ENCODE peak calls at places on chromosome 6, in seven cellular contexts. One of them, this sample, is unnamed.

GRCh38 chr6:115001726-115002436 is 659.1 kb upstream of the HS3ST5 start:
- DNase-seq in fibroblast of pulmonary artery: no peak
- DNase-seq in cardiac fibroblast: no peak
- DNase-seq in A549: no peak
- DNase-seq in mesothelial cell of epicardium: no peak
- DNase-seq in osteocyte: no peak
- DNase-seq in activated B cell treated with CpG ODN at 0.5 μM for 24 hours: no peak
- DNase-seq in this sample: no peak

GRCh38 chr6:123338394-123338793 is 298.4 kb downstream of the TRDN start:
- DNase-seq in mesothelial cell of epicardium: no peak
- DNase-seq in fibroblast of pulmonary artery: no peak
- DNase-seq in A549: no peak
- DNase-seq in cardiac fibroblast: no peak
- DNase-seq in osteocyte: no peak
- DNase-seq in activated B cell treated with CpG ODN at 0.5 μM for 24 hours: no peak
- DNase-seq in this sample: no peak

GRCh38 chr6:343960-344815 is 47.4 kb upstream of the IRF4 start:
- DNase-seq in osteocyte: no peak
- DNase-seq in A549: no peak
- DNase-seq in cardiac fibroblast: no peak
- DNase-seq in fibroblast of pulmonary artery: no peak
- DNase-seq in activated B cell treated with CpG ODN at 0.5 μM for 24 hours: no peak
- DNase-seq in mesothelial cell of epicardium: no peak
- DNase-seq in this sample: no peak

GRCh38 chr6:134081506-134081905 is 29.1 kb upstream of the SLC2A12 start:
- DNase-seq in fibroblast of pulmonary artery: no peak
- DNase-seq in cardiac fibroblast: no peak
- DNase-seq in osteocyte: no peak
- DNase-seq in A549: no peak
- DNase-seq in activated B cell treated with CpG ODN at 0.5 μM for 24 hours: no peak
- DNase-seq in mesothelial cell of epicardium: no peak
- DNase-seq in this sample: no peak

GRCh38 chr6:3159805-3160781 is 2.7 kb upstream of the TUBB2A start:
- DNase-seq in activated B cell treated with CpG ODN at 0.5 μM for 24 hours: no peak
- DNase-seq in fibroblast of pulmonary artery: peak
- DNase-seq in osteocyte: no peak
- DNase-seq in A549: no peak
- DNase-seq in cardiac fibroblast: peak
- DNase-seq in mesothelial cell of epicardium: no peak
- DNase-seq in this sample: peak

GRCh38 chr6:150684715-150685459 is 85.2 kb downstream of the PLEKHG1 start:
- DNase-seq in A549: no peak
- DNase-seq in fibroblast of pulmonary artery: no peak
- DNase-seq in mesothelial cell of epicardium: no peak
- DNase-seq in activated B cell treated with CpG ODN at 0.5 μM for 24 hours: no peak
- DNase-seq in cardiac fibroblast: no peak
- DNase-seq in osteocyte: no peak
- DNase-seq in this sample: no peak

GRCh38 chr6:31031095-31031494 is 20.8 kb downstream of the MUC22 start:
- DNase-seq in activated B cell treated with CpG ODN at 0.5 μM for 24 hours: no peak
- DNase-seq in mesothelial cell of epicardium: no peak
- DNase-seq in cardiac fibroblast: no peak
- DNase-seq in fibroblast of pulmonary artery: no peak
- DNase-seq in A549: no peak
- DNase-seq in osteocyte: no peak
- DNase-seq in this sample: no peak

GRCh38 chr6:170110201-170111140 is 180.4 kb downstream of the DLL1 start:
- DNase-seq in fibroblast of pulmonary artery: no peak
- DNase-seq in osteocyte: peak
- DNase-seq in cardiac fibroblast: no peak
- DNase-seq in A549: no peak
- DNase-seq in mesothelial cell of epicardium: peak
- DNase-seq in activated B cell treated with CpG ODN at 0.5 μM for 24 hours: no peak
- DNase-seq in this sample: no peak

GRCh38 chr6:92109256-92109655 is 1310.1 kb downstream of the EPHA7 start:
- DNase-seq in A549: no peak
- DNase-seq in mesothelial cell of epicardium: no peak
- DNase-seq in activated B cell treated with CpG ODN at 0.5 μM for 24 hours: no peak
- DNase-seq in osteocyte: no peak
- DNase-seq in fibroblast of pulmonary artery: no peak
- DNase-seq in cardiac fibroblast: no peak
- DNase-seq in this sample: no peak

GRCh38 chr6:62265906-62266305 is 20.1 kb downstream of the KHDRBS2 start:
- DNase-seq in mesothelial cell of epicardium: no peak
- DNase-seq in osteocyte: no peak
- DNase-seq in fibroblast of pulmonary artery: no peak
- DNase-seq in activated B cell treated with CpG ODN at 0.5 μM for 24 hours: no peak
- DNase-seq in cardiac fibroblast: no peak
- DNase-seq in A549: no peak
- DNase-seq in this sample: no peak

GRCh38 chr6:31947070-31947675 is 1.3 kb downstream of the CFB start:
- DNase-seq in mesothelial cell of epicardium: no peak
- DNase-seq in fibroblast of pulmonary artery: no peak
- DNase-seq in activated B cell treated with CpG ODN at 0.5 μM for 24 hours: no peak
- DNase-seq in cardiac fibroblast: no peak
- DNase-seq in osteocyte: no peak
- DNase-seq in A549: no peak
- DNase-seq in this sample: no peak

GRCh38 chr6:45377041-45377554 is 636 bp downstream of the SUPT3H start:
- DNase-seq in activated B cell treated with CpG ODN at 0.5 μM for 24 hours: no peak
- DNase-seq in fibroblast of pulmonary artery: no peak
- DNase-seq in A549: no peak
- DNase-seq in cardiac fibroblast: no peak
- DNase-seq in osteocyte: no peak
- DNase-seq in mesothelial cell of epicardium: no peak
- DNase-seq in this sample: peak

GRCh38 chr6:25346064-25346463 is 66.9 kb downstream of the CARMIL1 start:
- DNase-seq in cardiac fibroblast: no peak
- DNase-seq in fibroblast of pulmonary artery: no peak
- DNase-seq in osteocyte: no peak
- DNase-seq in A549: no peak
- DNase-seq in activated B cell treated with CpG ODN at 0.5 μM for 24 hours: no peak
- DNase-seq in mesothelial cell of epicardium: no peak
- DNase-seq in this sample: no peak

GRCh38 chr6:36613200-36613995 is 19.2 kb downstream of the SRSF3 start:
- DNase-seq in activated B cell treated with CpG ODN at 0.5 μM for 24 hours: no peak
- DNase-seq in mesothelial cell of epicardium: no peak
- DNase-seq in cardiac fibroblast: no peak
- DNase-seq in A549: no peak
- DNase-seq in osteocyte: no peak
- DNase-seq in fibroblast of pulmonary artery: no peak
- DNase-seq in this sample: no peak

GRCh38 chr6:41572613-41573012 is 26.4 kb downstream of the FOXP4 start:
- DNase-seq in activated B cell treated with CpG ODN at 0.5 μM for 24 hours: no peak
- DNase-seq in fibroblast of pulmonary artery: no peak
- DNase-seq in cardiac fibroblast: no peak
- DNase-seq in mesothelial cell of epicardium: no peak
- DNase-seq in osteocyte: no peak
- DNase-seq in A549: no peak
- DNase-seq in this sample: no peak

GRCh38 chr6:19492631-19493030 is 344.5 kb upstream of the ID4 start:
- DNase-seq in osteocyte: no peak
- DNase-seq in cardiac fibroblast: no peak
- DNase-seq in activated B cell treated with CpG ODN at 0.5 μM for 24 hours: no peak
- DNase-seq in fibroblast of pulmonary artery: no peak
- DNase-seq in mesothelial cell of epicardium: no peak
- DNase-seq in A549: no peak
- DNase-seq in this sample: no peak

GRCh38 chr6:7075341-7075740 is 32.4 kb upstream of the RREB1 start:
- DNase-seq in A549: no peak
- DNase-seq in cardiac fibroblast: no peak
- DNase-seq in mesothelial cell of epicardium: no peak
- DNase-seq in fibroblast of pulmonary artery: no peak
- DNase-seq in activated B cell treated with CpG ODN at 0.5 μM for 24 hours: no peak
- DNase-seq in osteocyte: no peak
- DNase-seq in this sample: no peak

GRCh38 chr6:7071405-7071804 is 36.4 kb upstream of the RREB1 start:
- DNase-seq in cardiac fibroblast: no peak
- DNase-seq in osteocyte: no peak
- DNase-seq in mesothelial cell of epicardium: no peak
- DNase-seq in fibroblast of pulmonary artery: no peak
- DNase-seq in activated B cell treated with CpG ODN at 0.5 μM for 24 hours: no peak
- DNase-seq in A549: no peak
- DNase-seq in this sample: no peak

GRCh38 chr6:7074870-7075269 is 32.9 kb upstream of the RREB1 start:
- DNase-seq in A549: no peak
- DNase-seq in fibroblast of pulmonary artery: no peak
- DNase-seq in cardiac fibroblast: no peak
- DNase-seq in mesothelial cell of epicardium: no peak
- DNase-seq in activated B cell treated with CpG ODN at 0.5 μM for 24 hours: no peak
- DNase-seq in osteocyte: peak
- DNase-seq in this sample: no peak

GRCh38 chr6:7073082-7073783 is 34.5 kb upstream of the RREB1 start:
- DNase-seq in activated B cell treated with CpG ODN at 0.5 μM for 24 hours: no peak
- DNase-seq in mesothelial cell of epicardium: no peak
- DNase-seq in fibroblast of pulmonary artery: no peak
- DNase-seq in cardiac fibroblast: no peak
- DNase-seq in osteocyte: peak
- DNase-seq in A549: no peak
- DNase-seq in this sample: no peak

GRCh38 chr6:7073810-7074525 is 33.8 kb upstream of the RREB1 start:
- DNase-seq in A549: no peak
- DNase-seq in mesothelial cell of epicardium: no peak
- DNase-seq in activated B cell treated with CpG ODN at 0.5 μM for 24 hours: peak
- DNase-seq in osteocyte: no peak
- DNase-seq in cardiac fibroblast: no peak
- DNase-seq in fibroblast of pulmonary artery: no peak
- DNase-seq in this sample: peak
- TF ChIP-seq CTCF in A549: no peak
- TF ChIP-seq CTCF in mesothelial cell of epicardium: no peak
- TF ChIP-seq CTCF in activated B cell treated with CpG ODN at 0.5 μM for 24 hours: no peak
- TF ChIP-seq CTCF in osteocyte: no peak
- TF ChIP-seq CTCF in cardiac fibroblast: no peak
- TF ChIP-seq CTCF in fibroblast of pulmonary artery: no peak
- TF ChIP-seq CTCF in this sample: no peak

DNA sequence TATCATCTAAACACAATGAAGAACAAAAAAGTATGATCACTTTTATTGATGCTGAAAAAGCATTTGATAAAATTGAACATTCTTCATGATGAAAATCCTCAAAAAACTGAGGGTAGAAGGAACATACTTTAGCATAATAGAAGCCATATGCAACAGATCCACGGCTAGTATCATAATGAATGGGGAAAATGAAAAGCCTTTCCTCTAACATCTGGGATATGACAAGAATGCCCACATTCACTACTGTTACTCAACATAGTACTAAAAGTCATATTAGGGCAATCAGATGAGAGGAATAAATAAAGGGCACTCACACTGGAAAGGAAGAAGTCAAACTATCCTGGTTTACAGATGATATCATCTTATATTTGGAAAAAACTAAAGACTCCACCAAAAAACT is 256.6 kb downstream of the RFPL4B start:
- DNase-seq in activated B cell treated with CpG ODN at 0.5 μM for 24 hours: no peak
- DNase-seq in fibroblast of pulmonary artery: no peak
- DNase-seq in mesothelial cell of epicardium: no peak
- DNase-seq in osteocyte: no peak
- DNase-seq in A549: no peak
- DNase-seq in cardiac fibroblast: no peak
- DNase-seq in this sample: no peak
- TF ChIP-seq CTCF in activated B cell treated with CpG ODN at 0.5 μM for 24 hours: no peak
- TF ChIP-seq CTCF in fibroblast of pulmonary artery: no peak
- TF ChIP-seq CTCF in mesothelial cell of epicardium: no peak
- TF ChIP-seq CTCF in osteocyte: no peak
- TF ChIP-seq CTCF in A549: no peak
- TF ChIP-seq CTCF in cardiac fibroblast: no peak
- TF ChIP-seq CTCF in this sample: no peak

GRCh38 chr6:135832186-135832585 is 19.3 kb upstream of the PDE7B start:
- DNase-seq in A549: no peak
- DNase-seq in cardiac fibroblast: no peak
- DNase-seq in osteocyte: no peak
- DNase-seq in mesothelial cell of epicardium: no peak
- DNase-seq in activated B cell treated with CpG ODN at 0.5 μM for 24 hours: no peak
- DNase-seq in fibroblast of pulmonary artery: no peak
- DNase-seq in this sample: no peak

GRCh38 chr6:135826225-135826804 is 25.2 kb upstream of the PDE7B start:
- DNase-seq in A549: no peak
- DNase-seq in fibroblast of pulmonary artery: no peak
- DNase-seq in cardiac fibroblast: no peak
- DNase-seq in osteocyte: no peak
- DNase-seq in activated B cell treated with CpG ODN at 0.5 μM for 24 hours: no peak
- DNase-seq in mesothelial cell of epicardium: no peak
- DNase-seq in this sample: no peak

GRCh38 chr6:135833806-135834205 is 17.7 kb upstream of the PDE7B start:
- DNase-seq in fibroblast of pulmonary artery: no peak
- DNase-seq in activated B cell treated with CpG ODN at 0.5 μM for 24 hours: no peak
- DNase-seq in mesothelial cell of epicardium: no peak
- DNase-seq in osteocyte: no peak
- DNase-seq in cardiac fibroblast: no peak
- DNase-seq in A549: no peak
- DNase-seq in this sample: no peak

GRCh38 chr6:135830452-135830851 is 21.0 kb upstream of the PDE7B start:
- DNase-seq in osteocyte: no peak
- DNase-seq in A549: no peak
- DNase-seq in mesothelial cell of epicardium: no peak
- DNase-seq in cardiac fibroblast: peak
- DNase-seq in fibroblast of pulmonary artery: peak
- DNase-seq in activated B cell treated with CpG ODN at 0.5 μM for 24 hours: no peak
- DNase-seq in this sample: no peak

DNA sequence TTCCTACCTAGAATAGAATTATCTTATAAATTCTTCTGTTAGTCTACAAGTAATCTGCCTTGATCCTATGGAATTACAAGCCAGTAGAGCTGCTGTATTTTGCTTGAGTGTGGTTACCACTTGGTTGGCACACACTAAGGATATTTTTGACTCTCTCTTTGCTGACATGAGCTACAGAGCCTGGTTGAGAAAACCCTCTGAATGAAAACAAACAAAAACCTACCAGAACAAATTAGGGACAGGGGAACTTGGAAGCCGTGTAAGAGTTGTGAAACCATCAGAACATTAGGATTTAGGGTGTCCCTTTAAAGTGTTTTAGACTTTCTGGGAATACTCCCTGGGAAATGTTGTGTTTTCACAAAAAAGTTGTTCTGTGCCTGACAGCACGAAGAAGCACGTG is 20.5 kb upstream of the PDE7B start:
- DNase-seq in osteocyte: no peak
- DNase-seq in fibroblast of pulmonary artery: no peak
- DNase-seq in activated B cell treated with CpG ODN at 0.5 μM for 24 hours: no peak
- DNase-seq in mesothelial cell of epicardium: no peak
- DNase-seq in cardiac fibroblast: no peak
- DNase-seq in A549: no peak
- DNase-seq in this sample: no peak
- TF ChIP-seq CTCF in osteocyte: no peak
- TF ChIP-seq CTCF in fibroblast of pulmonary artery: no peak
- TF ChIP-seq CTCF in activated B cell treated with CpG ODN at 0.5 μM for 24 hours: no peak
- TF ChIP-seq CTCF in mesothelial cell of epicardium: no peak
- TF ChIP-seq CTCF in cardiac fibroblast: no peak
- TF ChIP-seq CTCF in A549: no peak
- TF ChIP-seq CTCF in this sample: no peak

GRCh38 chr6:4664911-4665310 is 111.3 kb upstream of the CDYL start:
- DNase-seq in cardiac fibroblast: no peak
- DNase-seq in fibroblast of pulmonary artery: no peak
- DNase-seq in osteocyte: peak
- DNase-seq in A549: no peak
- DNase-seq in activated B cell treated with CpG ODN at 0.5 μM for 24 hours: no peak
- DNase-seq in mesothelial cell of epicardium: no peak
- DNase-seq in this sample: no peak
- TF ChIP-seq CTCF in cardiac fibroblast: no peak
- TF ChIP-seq CTCF in fibroblast of pulmonary artery: no peak
- TF ChIP-seq CTCF in osteocyte: no peak
- TF ChIP-seq CTCF in A549: no peak
- TF ChIP-seq CTCF in activated B cell treated with CpG ODN at 0.5 μM for 24 hours: no peak
- TF ChIP-seq CTCF in mesothelial cell of epicardium: no peak
- TF ChIP-seq CTCF in this sample: no peak

This sample was measured in CD4-positive, alpha-beta T cell.